ENCODE peak calls at places on chromosomes 7 and 10, in nine cellular contexts. J, Y, X, L, Z, B, S, O and V are unnamed samples.

GRCh38 chr10:93999401-93999851 is 5.7 kb downstream of the PLCE1 start:
- DNase-seq in J (peak), Y (no peak), X (no peak), L (peak), Z (peak), B (peak), S (peak), O (peak), V (peak)

GRCh38 chr10:90418869-90419652 is 438.8 kb downstream of the HTR7 start:
- DNase-seq in J (no peak), Y (peak), X (no peak), L (peak), Z (peak), B (peak), S (peak), O (peak), V (no peak)

GRCh38 chr7:81632418-81632817 is 137.4 kb downstream of the HGF start:
- DNase-seq in J (no peak), Y (peak), X (no peak), L (no peak), Z (peak), B (peak), S (peak), O (no peak), V (no peak)

GRCh38 chr10:82164333-82164732 is 289.3 kb downstream of the NRG3 start:
- DNase-seq in J (no peak), Y (no peak), X (no peak), L (no peak), Z (no peak), B (no peak), S (no peak), O (no peak), V (no peak)

GRCh38 chr10:7354330-7355047 is 56.3 kb downstream of the SFMBT2 start:
- DNase-seq in J (no peak), Y (peak), X (no peak), L (peak), Z (peak), B (peak), S (peak), O (peak), V (no peak)

GRCh38 chr10:119103687-119104652 is at the start of gene DENND10:
- DNase-seq in J (peak), Y (peak), X (peak), L (peak), Z (peak), B (peak), S (peak), O (peak), V (peak)

GRCh38 chr10:1591045-1591444 is 146.3 kb downstream of the ADARB2 start:
- DNase-seq in J (no peak), Y (no peak), X (no peak), L (no peak), Z (no peak), B (no peak), S (no peak), O (no peak), V (no peak)

GRCh38 chr7:112866424-112866823 is 76.2 kb upstream of the TMEM168 start:
- DNase-seq in J (no peak), Y (no peak), X (peak), L (no peak), Z (no peak), B (no peak), S (no peak), O (no peak), V (no peak)

GRCh38 chr10:107390563-107390962 is 226.1 kb upstream of the SORCS1 start:
- DNase-seq in J (no peak), Y (no peak), X (no peak), L (no peak), Z (no peak), B (no peak), S (no peak), O (no peak), V (no peak)

GRCh38 chr7:94561841-94562514 is 52.4 kb downstream of the CASD1 start:
- DNase-seq in J (no peak), Y (peak), X (no peak), L (no peak), Z (peak), B (peak), S (peak), O (peak), V (no peak)

GRCh38 chr10:79424221-79425073 is 21.0 kb downstream of the ZCCHC24 start:
- DNase-seq in J (no peak), Y (no peak), X (no peak), L (no peak), Z (peak), B (peak), S (no peak), O (peak), V (no peak)

GRCh38 chr7:139645572-139646523 is 122.4 kb downstream of the CLEC2L start:
- DNase-seq in J (peak), Y (peak), X (peak), L (peak), Z (peak), B (peak), S (peak), O (peak), V (peak)

GRCh38 chr7:120735791-120736190 is 122.2 kb downstream of the TSPAN12 start:
- DNase-seq in J (no peak), Y (no peak), X (no peak), L (no peak), Z (peak), B (peak), S (peak), O (peak), V (no peak)

GRCh38 chr10:60735244-60735643 is 43.0 kb upstream of the CDK1 start:
- DNase-seq in J (peak), Y (peak), X (no peak), L (no peak), Z (no peak), B (no peak), S (no peak), O (no peak), V (no peak)

GRCh38 chr10:34539533-34540315 is 275.4 kb downstream of the PARD3 start:
- DNase-seq in J (peak), Y (no peak), X (no peak), L (no peak), Z (no peak), B (no peak), S (peak), O (peak), V (peak)

GRCh38 chr7:96910484-96910883 is 94.9 kb upstream of the DLX6 start:
- DNase-seq in J (no peak), Y (peak), X (no peak), L (no peak), Z (no peak), B (no peak), S (peak), O (no peak), V (no peak)

GRCh38 chr10:84845628-84846261 is 517.4 kb downstream of the CCSER2 start:
- DNase-seq in J (no peak), Y (peak), X (peak), L (no peak), Z (no peak), B (no peak), S (no peak), O (no peak), V (no peak)

GRCh38 chr10:45581497-45582385 is 90.8 kb downstream of the ZFAND4 start:
- DNase-seq in J (no peak), Y (peak), X (no peak), L (no peak), Z (peak), B (peak), S (peak), O (peak), V (no peak)

GRCh38 chr7:33716581-33717477 is 188.5 kb upstream of the BMPER start:
- DNase-seq in J (no peak), Y (peak), X (peak), L (no peak), Z (peak), B (peak), S (peak), O (peak), V (no peak)

GRCh38 chr7:11557627-11558026 is 274.4 kb downstream of the THSD7A start:
- DNase-seq in J (no peak), Y (peak), X (peak), L (no peak), Z (peak), B (no peak), S (peak), O (peak), V (no peak)

GRCh38 chr10:129993621-129994020 is 29.5 kb upstream of the EBF3 start:
- DNase-seq in J (no peak), Y (peak), X (no peak), L (no peak), Z (peak), B (peak), S (peak), O (peak), V (no peak)

GRCh38 chr10:71333154-71333887 is 14.3 kb downstream of the SLC29A3 start:
- DNase-seq in J (no peak), Y (no peak), X (no peak), L (no peak), Z (no peak), B (no peak), S (no peak), O (no peak), V (peak)

GRCh38 chr7:19404912-19405329 is 259.7 kb upstream of the FERD3L start:
- DNase-seq in J (no peak), Y (peak), X (no peak), L (peak), Z (peak), B (peak), S (peak), O (peak), V (no peak)

GRCh38 chr7:44194069-44194468 is 4.8 kb upstream of the GCK start:
- DNase-seq in J (no peak), Y (peak), X (no peak), L (no peak), Z (no peak), B (peak), S (peak), O (peak), V (no peak)

GRCh38 chr7:4319280-4319679 is 362.8 kb upstream of the FOXK1 start:
- DNase-seq in J (no peak), Y (no peak), X (no peak), L (no peak), Z (no peak), B (no peak), S (no peak), O (no peak), V (no peak)

GRCh38 chr7:99992330-99993037 is 16.7 kb upstream of the AZGP1 start:
- DNase-seq in J (no peak), Y (no peak), X (no peak), L (no peak), Z (no peak), B (no peak), S (no peak), O (no peak), V (no peak)

GRCh38 chr10:103757531-103758293 is 97.7 kb downstream of the SH3PXD2A start:
- DNase-seq in J (peak), Y (peak), X (no peak), L (peak), Z (peak), B (peak), S (peak), O (peak), V (no peak)

GRCh38 chr10:131121511-131122035 is 189.9 kb downstream of the TCERG1L start:
- DNase-seq in J (no peak), Y (no peak), X (no peak), L (no peak), Z (no peak), B (no peak), S (no peak), O (no peak), V (no peak)

GRCh38 chr10:98745645-98746044 is 298.9 kb upstream of the HPS1 start:
- DNase-seq in J (no peak), Y (no peak), X (no peak), L (no peak), Z (no peak), B (no peak), S (no peak), O (no peak), V (no peak)

GRCh38 chr7:130982160-130982638 is 248.2 kb upstream of the KLF14 start:
- DNase-seq in J (no peak), Y (peak), X (peak), L (no peak), Z (peak), B (peak), S (peak), O (peak), V (no peak)

GRCh38 chr10:99983280-99983988 is 26.3 kb downstream of the DNMBP start:
- DNase-seq in J (no peak), Y (no peak), X (peak), L (no peak), Z (peak), B (peak), S (peak), O (peak), V (no peak)

GRCh38 chr7:1715671-1716074 is 45.6 kb downstream of the ELFN1 start:
- DNase-seq in J (no peak), Y (no peak), X (no peak), L (no peak), Z (no peak), B (no peak), S (no peak), O (no peak), V (no peak)

GRCh38 chr10:536935-537334 is 152.5 kb downstream of the DIP2C start:
- DNase-seq in J (no peak), Y (no peak), X (no peak), L (no peak), Z (no peak), B (no peak), S (no peak), O (no peak), V (no peak)

GRCh38 chr10:109393425-109393824 is 529.9 kb downstream of the XPNPEP1 start:
- DNase-seq in J (no peak), Y (no peak), X (no peak), L (no peak), Z (no peak), B (no peak), S (no peak), O (no peak), V (no peak)

GRCh38 chr7:91435386-91436059 is 171.3 kb downstream of the FZD1 start:
- DNase-seq in J (no peak), Y (no peak), X (no peak), L (no peak), Z (no peak), B (no peak), S (peak), O (peak), V (no peak)

GRCh38 chr7:82600601-82601000 is 157.0 kb upstream of the CACNA2D1 start:
- DNase-seq in J (no peak), Y (peak), X (no peak), L (no peak), Z (no peak), B (peak), S (peak), O (peak), V (no peak)

GRCh38 chr7:149479554-149479953 is 18.1 kb downstream of the ZNF746 start:
- DNase-seq in J (no peak), Y (no peak), X (no peak), L (no peak), Z (no peak), B (no peak), S (no peak), O (no peak), V (no peak)

DNA sequence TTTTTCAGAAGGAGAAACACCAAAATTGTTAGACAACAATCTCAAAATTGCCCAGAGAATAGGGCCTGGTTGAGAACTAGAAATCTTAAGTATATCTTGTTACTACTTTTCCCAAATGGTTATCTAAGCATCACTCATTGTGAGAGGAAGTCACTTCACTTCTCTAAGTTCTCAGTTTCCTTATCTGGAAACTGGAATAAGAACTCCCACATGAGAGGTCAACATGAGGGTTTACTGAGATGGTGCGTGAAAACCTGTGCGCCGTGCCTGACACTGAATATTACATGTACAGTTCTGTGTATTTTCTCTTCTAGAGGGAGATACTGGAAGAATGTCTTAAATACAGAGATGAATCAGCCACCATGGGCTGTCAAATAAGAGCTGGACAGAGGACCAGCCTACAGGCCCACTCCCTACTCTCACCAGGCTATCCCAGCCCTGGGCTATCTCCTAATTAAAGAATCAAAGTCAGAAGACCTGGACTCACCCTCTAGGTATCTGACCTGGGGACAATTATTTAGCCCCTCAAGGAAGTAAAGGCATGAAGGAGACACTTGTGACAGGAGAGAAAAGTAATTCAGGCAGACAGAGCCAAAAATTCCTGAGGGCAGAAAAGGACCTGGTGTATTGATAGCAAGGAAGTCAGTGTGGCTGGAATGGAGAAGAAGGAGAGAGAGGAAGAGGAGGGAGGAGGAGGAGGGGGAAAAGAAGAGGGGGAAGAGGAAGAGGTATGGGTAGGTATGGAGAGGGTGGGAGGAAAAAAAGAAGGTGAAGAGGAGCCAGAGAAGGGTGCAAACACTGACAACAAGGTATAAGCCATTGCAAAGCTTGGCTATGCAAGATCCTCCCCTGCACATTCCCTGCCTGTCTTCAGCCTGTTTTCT is 44.9 kb downstream of the CCDC71L start:
- DNase-seq in J (no peak), Y (no peak), X (no peak), L (no peak), Z (no peak), B (no peak), S (no peak), O (no peak), V (no peak)
- H3K4me3 ChIP-seq in J (no peak), Y (no peak), X (no peak), L (no peak), Z (no peak), B (no peak), S (no peak), O (no peak), V (no peak)

GRCh38 chr7:133478591-133479135 is 225.8 kb downstream of the EXOC4 start:
- DNase-seq in J (no peak), Y (no peak), X (no peak), L (no peak), Z (no peak), B (no peak), S (no peak), O (no peak), V (no peak)
- TF ChIP-seq CTCF in J (no peak), Y (no peak), X (no peak), L (no peak), Z (no peak), B (no peak), S (no peak), O (no peak), V (no peak)

GRCh38 chr7:22697897-22698645 is 28.9 kb upstream of the IL6 start:
- DNase-seq in J (peak), Y (no peak), X (no peak), L (no peak), Z (no peak), B (no peak), S (no peak), O (no peak), V (no peak)

GRCh38 chr7:22697322-22697859 is 29.6 kb upstream of the IL6 start:
- DNase-seq in J (no peak), Y (no peak), X (no peak), L (no peak), Z (no peak), B (no peak), S (no peak), O (no peak), V (no peak)

GRCh38 chr7:22696672-22697071 is 30.3 kb upstream of the IL6 start:
- DNase-seq in J (no peak), Y (no peak), X (no peak), L (no peak), Z (peak), B (peak), S (peak), O (peak), V (no peak)

GRCh38 chr7:22700559-22701002 is 26.4 kb upstream of the IL6 start:
- DNase-seq in J (no peak), Y (no peak), X (no peak), L (no peak), Z (peak), B (peak), S (peak), O (peak), V (no peak)

DNA sequence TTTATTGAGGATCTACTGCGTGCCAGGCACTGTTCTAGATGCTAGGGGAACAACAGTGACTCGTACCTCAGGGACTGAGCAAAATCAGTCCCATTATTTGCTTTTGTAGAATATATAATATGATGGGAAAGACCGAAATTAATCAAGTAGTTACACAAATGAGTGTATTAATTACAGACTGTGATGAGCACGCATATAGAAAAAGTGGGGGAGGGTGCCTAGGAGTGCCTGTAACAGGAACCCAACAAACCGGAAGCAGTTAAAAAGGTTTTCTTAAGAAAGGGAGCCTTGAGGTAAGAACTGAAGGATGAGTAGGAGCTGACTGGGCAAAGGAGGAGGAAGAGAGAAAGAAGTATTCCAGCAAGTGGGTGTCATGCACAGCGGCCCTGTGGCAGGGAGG is 28.2 kb upstream of the IL6 start:
- DNase-seq in J (no peak), Y (no peak), X (no peak), L (no peak), Z (no peak), B (no peak), S (no peak), O (no peak), V (no peak)
- H3K4me3 ChIP-seq in J (no peak), Y (no peak), X (no peak), L (no peak), Z (no peak), B (no peak), S (no peak), O (no peak), V (no peak)

GRCh38 chr10:33524966-33525365 is 190.5 kb upstream of the NRP1 start:
- DNase-seq in J (no peak), Y (no peak), X (no peak), L (peak), Z (peak), B (peak), S (peak), O (peak), V (no peak)
- TF ChIP-seq CTCF in J (no peak), Y (no peak), X (no peak), L (no peak), Z (no peak), B (no peak), S (no peak), O (no peak), V (no peak)

GRCh38 chr10:69569144-69569934 is 3.9 kb downstream of the NEUROG3 start:
- DNase-seq in J (no peak), Y (no peak), X (no peak), L (no peak), Z (no peak), B (no peak), S (no peak), O (no peak), V (no peak)
- H3K4me3 ChIP-seq in J (no peak), Y (no peak), X (no peak), L (no peak), Z (no peak), B (no peak), S (no peak), O (no peak), V (no peak)

GRCh38 chr7:40077849-40078248 is 56.6 kb downstream of the MPLKIP start:
- DNase-seq in J (no peak), Y (no peak), X (no peak), L (peak), Z (no peak), B (peak), S (peak), O (no peak), V (no peak)
- TF ChIP-seq CTCF in J (no peak), Y (no peak), X (no peak), L (no peak), Z (no peak), B (no peak), S (no peak), O (no peak), V (no peak)